ENCODE peak calls at places on chromosomes 3 and 15, in seven cellular contexts. K is ovary, X is heart right ventricle, H is GM23338, E is right lobe of liver, F is heart left ventricle, T is thoracic aorta. I is an unnamed sample. For H3K4me1, the result is how much of the 10 kb centered on the place peaks cover.

GRCh38 chr3:162353414-162353813 is 856.8 kb downstream of the OTOL1 start:
- DNase-seq in K (no peak), X (no peak), H (no peak), E (no peak), F (no peak), T (no peak), I (no peak)

GRCh38 chr3:126085276-126085675 is 1.4 kb upstream of the SLC41A3 start:
- DNase-seq in K (no peak), X (no peak), H (no peak), E (no peak), F (no peak), T (no peak), I (no peak)

GRCh38 chr3:139716908-139717485 is 39.2 kb upstream of the NMNAT3 start:
- DNase-seq in K (no peak), X (no peak), H (no peak), E (no peak), F (no peak), T (no peak), I (no peak)

GRCh38 chr15:95922431-95922830 is 408.1 kb upstream of the NR2F2 start:
- DNase-seq in K (no peak), X (no peak), H (no peak), E (no peak), F (no peak), T (no peak), I (no peak)

GRCh38 chr3:152309535-152310317 is 41.0 kb downstream of the MBNL1 start:
- DNase-seq in K (no peak), X (no peak), H (no peak), E (no peak), F (no peak), T (no peak), I (peak)

GRCh38 chr3:50573566-50574279 is 4.4 kb downstream of the HEMK1 start:
- DNase-seq in K (no peak), X (no peak), H (no peak), E (no peak), F (no peak), T (no peak), I (no peak)

GRCh38 chr3:56144792-56145191 is 323.5 kb downstream of the ERC2 start:
- DNase-seq in K (no peak), X (no peak), H (no peak), E (no peak), F (no peak), T (no peak), I (peak)

GRCh38 chr3:189688296-189688695 is 57.1 kb downstream of the TP63 start:
- DNase-seq in K (no peak), X (no peak), H (no peak), E (no peak), F (no peak), T (no peak), I (no peak)

GRCh38 chr3:67196677-67197076 is 198.6 kb downstream of the KBTBD8 start:
- DNase-seq in K (no peak), X (no peak), H (no peak), E (no peak), F (no peak), T (no peak), I (no peak)

GRCh38 chr3:31680072-31680870 is 147.5 kb downstream of the STT3B start:
- DNase-seq in K (no peak), X (no peak), H (peak), E (no peak), F (no peak), T (no peak), I (no peak)

GRCh38 chr3:41768363-41768762 is 193.5 kb downstream of the ULK4 start:
- DNase-seq in K (no peak), X (no peak), H (no peak), E (no peak), F (no peak), T (no peak), I (no peak)

GRCh38 chr3:167318306-167318705 is 61.8 kb downstream of the ZBBX start:
- DNase-seq in K (no peak), X (no peak), H (no peak), E (no peak), F (no peak), T (no peak), I (no peak)

GRCh38 chr15:32682569-32682968 is 35.2 kb upstream of the GREM1 start:
- DNase-seq in K (no peak), X (no peak), H (no peak), E (no peak), F (no peak), T (no peak), I (no peak)

GRCh38 chr15:78059110-78059839 is 18.2 kb downstream of the TBC1D2B start:
- DNase-seq in K (no peak), X (no peak), H (no peak), E (no peak), F (no peak), T (no peak), I (no peak)

GRCh38 chr15:61518191-61518950 is 289.3 kb upstream of the RORA start:
- DNase-seq in K (no peak), X (no peak), H (no peak), E (no peak), F (no peak), T (no peak), I (no peak)

GRCh38 chr3:58281069-58281468 is 25.0 kb upstream of the RPP14 start:
- DNase-seq in K (no peak), X (no peak), H (no peak), E (no peak), F (no peak), T (no peak), I (no peak)

GRCh38 chr3:132448211-132448961 is 31.1 kb downstream of the DNAJC13 start:
- DNase-seq in K (peak), X (peak), H (no peak), E (no peak), F (peak), T (peak), I (peak)

GRCh38 chr3:174951023-174951422 is 91.9 kb downstream of the NAALADL2 start:
- DNase-seq in K (no peak), X (no peak), H (no peak), E (no peak), F (no peak), T (no peak), I (peak)

GRCh38 chr3:15572138-15572537 is 29.2 kb downstream of the HACL1 start:
- DNase-seq in K (no peak), X (no peak), H (no peak), E (no peak), F (no peak), T (no peak), I (no peak)

GRCh38 chr15:71713191-71713798 is 97.1 kb upstream of the NR2E3 start:
- DNase-seq in K (no peak), X (no peak), H (peak), E (no peak), F (no peak), T (no peak), I (no peak)

GRCh38 chr3:115503386-115503785 is 119.9 kb upstream of the GAP43 start:
- DNase-seq in K (no peak), X (no peak), H (no peak), E (no peak), F (no peak), T (no peak), I (no peak)

GRCh38 chr3:101195951-101196713 is 124.2 kb downstream of the IMPG2 start:
- DNase-seq in K (no peak), X (peak), H (peak), E (no peak), F (no peak), T (no peak), I (peak)

GRCh38 chr3:179961081-179962078 is 75.4 kb downstream of the PEX5L start:
- DNase-seq in K (no peak), X (no peak), H (no peak), E (no peak), F (no peak), T (no peak), I (no peak)

GRCh38 chr3:140216249-140216648 is 281.3 kb downstream of the CLSTN2 start:
- DNase-seq in K (no peak), X (no peak), H (peak), E (no peak), F (no peak), T (no peak), I (no peak)

GRCh38 chr3:114824014-114824413 is 323.1 kb downstream of the ZBTB20 start:
- DNase-seq in K (no peak), X (no peak), H (no peak), E (no peak), F (no peak), T (no peak), I (no peak)

GRCh38 chr3:109563149-109563548 is 225.8 kb upstream of the DPPA4 start:
- DNase-seq in K (no peak), X (no peak), H (peak), E (no peak), F (no peak), T (no peak), I (no peak)

GRCh38 chr3:151819910-151820309 is 6.0 kb downstream of the AADAC start:
- DNase-seq in K (no peak), X (no peak), H (no peak), E (no peak), F (no peak), T (no peak), I (no peak)

GRCh38 chr3:3365716-3366115 is 186.2 kb upstream of the CRBN start:
- DNase-seq in K (no peak), X (no peak), H (no peak), E (no peak), F (no peak), T (no peak), I (peak)

GRCh38 chr3:40971191-40972168 is 227.8 kb upstream of the CTNNB1 start:
- DNase-seq in K (peak), X (peak), H (no peak), E (peak), F (peak), T (peak), I (peak)

GRCh38 chr3:140406655-140407054 is 271.2 kb upstream of the TRIM42 start:
- DNase-seq in K (no peak), X (no peak), H (no peak), E (no peak), F (no peak), T (no peak), I (no peak)

GRCh38 chr3:187967097-187967496 is 186.9 kb upstream of the LPP start:
- DNase-seq in K (no peak), X (no peak), H (no peak), E (no peak), F (no peak), T (no peak), I (no peak)

GRCh38 chr3:121072128-121072527 is 164.1 kb downstream of the STXBP5L start:
- DNase-seq in K (peak), X (peak), H (no peak), E (no peak), F (no peak), T (no peak), I (peak)

GRCh38 chr15:67322481-67322880 is 67.9 kb downstream of the IQCH start:
- DNase-seq in K (no peak), X (no peak), H (peak), E (no peak), F (no peak), T (no peak), I (no peak)

GRCh38 chr3:187750513-187751123 is 5.3 kb upstream of the BCL6 start:
- DNase-seq in K (no peak), X (no peak), H (peak), E (peak), F (no peak), T (no peak), I (peak)

GRCh38 chr3:184338538-184338945 is 1.1 kb downstream of the FAM131A start:
- DNase-seq in K (peak), X (peak), H (peak), E (no peak), F (peak), T (peak), I (peak)

GRCh38 chr15:101122806-101123205 is 129.0 kb downstream of the CHSY1 start:
- DNase-seq in K (no peak), X (no peak), H (no peak), E (no peak), F (no peak), T (no peak), I (no peak)

GRCh38 chr3:113746955-113747718 is at the start of gene ATP6V1A:
- DNase-seq in K (peak), X (peak), H (peak), E (peak), F (peak), T (peak), I (peak)

DNA sequence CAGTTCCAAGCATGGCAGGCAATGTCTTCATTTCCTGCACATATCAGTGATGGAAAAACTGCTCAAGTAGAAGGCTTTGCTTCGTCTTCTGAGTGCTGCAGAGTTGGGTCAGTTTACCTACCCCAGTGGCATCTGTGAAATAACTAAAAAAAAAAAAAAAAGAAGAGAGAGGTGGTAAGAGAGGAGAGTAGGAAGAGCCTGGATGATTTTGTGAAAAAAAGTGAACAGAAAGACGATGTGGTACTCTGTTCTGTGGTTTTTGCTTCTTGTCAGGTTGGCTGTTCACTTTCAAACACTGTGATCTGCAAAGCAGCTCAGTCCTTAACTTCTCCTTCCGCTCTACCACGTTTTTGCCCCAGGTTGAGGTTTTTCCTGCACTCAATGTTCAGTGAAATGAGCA is at the start of gene BTLA:
- DNase-seq in K (no peak), X (no peak), H (no peak), E (no peak), F (no peak), T (no peak), I (no peak)
- H3K4me3 ChIP-seq in K (no peak), X (no peak), H (no peak), E (no peak), F (no peak), T (no peak), I (no peak)

GRCh38 chr15:74992619-74993018 is 2.7 kb upstream of the SCAMP5 start:
- DNase-seq in K (no peak), X (no peak), H (no peak), E (no peak), F (no peak), T (no peak), I (no peak)

GRCh38 chr15:74989527-74989926 is 5.8 kb upstream of the SCAMP5 start:
- DNase-seq in K (no peak), X (no peak), H (no peak), E (no peak), F (no peak), T (no peak), I (no peak)

GRCh38 chr15:74983725-74984231 is 11.6 kb upstream of the SCAMP5 start:
- DNase-seq in K (no peak), X (no peak), H (no peak), E (no peak), F (no peak), T (no peak), I (no peak)

DNA sequence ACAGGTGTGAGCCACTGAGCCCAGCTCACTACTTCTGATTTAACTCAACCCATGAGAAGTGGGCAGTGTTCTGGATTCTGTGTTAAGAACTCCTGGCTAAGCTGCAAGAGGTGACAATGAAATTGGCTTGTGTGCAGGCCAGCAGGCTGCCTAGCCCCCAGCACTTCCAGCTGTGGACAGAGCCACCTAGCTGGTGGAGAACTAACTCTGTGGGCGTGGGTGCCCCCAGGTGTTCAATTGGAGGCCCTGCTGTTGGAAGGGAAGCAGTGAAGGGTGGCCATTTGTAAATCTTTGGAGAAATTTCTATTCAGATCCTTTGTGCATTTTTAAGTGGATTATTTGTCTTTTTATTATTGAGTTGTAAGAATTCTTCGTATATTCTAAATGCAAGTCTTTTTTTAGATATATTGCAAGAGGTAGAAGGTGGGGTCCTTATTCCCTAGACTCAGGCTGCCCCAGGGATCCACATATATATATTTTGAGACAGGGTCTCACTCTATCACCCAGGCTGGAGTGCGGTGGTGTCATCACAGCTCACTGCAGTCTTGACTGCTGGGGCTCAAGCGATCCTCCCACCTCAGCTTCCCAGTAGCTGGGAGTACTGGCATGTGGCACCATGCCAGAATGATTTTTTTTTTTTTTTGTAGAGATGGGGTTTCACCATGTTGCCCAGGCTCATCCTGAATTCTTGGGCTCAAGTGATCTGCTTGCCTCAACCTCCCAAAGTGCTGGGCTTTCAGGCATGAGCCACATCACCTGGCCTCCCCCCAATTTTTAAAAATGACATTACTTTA is 7.2 kb upstream of the SCAMP5 start:
- DNase-seq in K (no peak), X (no peak), H (peak), E (no peak), F (no peak), T (no peak), I (peak)
- H3K27ac ChIP-seq in K (no peak), X (no peak), H (no peak), E (no peak), F (no peak), T (no peak), I (no peak)

DNA sequence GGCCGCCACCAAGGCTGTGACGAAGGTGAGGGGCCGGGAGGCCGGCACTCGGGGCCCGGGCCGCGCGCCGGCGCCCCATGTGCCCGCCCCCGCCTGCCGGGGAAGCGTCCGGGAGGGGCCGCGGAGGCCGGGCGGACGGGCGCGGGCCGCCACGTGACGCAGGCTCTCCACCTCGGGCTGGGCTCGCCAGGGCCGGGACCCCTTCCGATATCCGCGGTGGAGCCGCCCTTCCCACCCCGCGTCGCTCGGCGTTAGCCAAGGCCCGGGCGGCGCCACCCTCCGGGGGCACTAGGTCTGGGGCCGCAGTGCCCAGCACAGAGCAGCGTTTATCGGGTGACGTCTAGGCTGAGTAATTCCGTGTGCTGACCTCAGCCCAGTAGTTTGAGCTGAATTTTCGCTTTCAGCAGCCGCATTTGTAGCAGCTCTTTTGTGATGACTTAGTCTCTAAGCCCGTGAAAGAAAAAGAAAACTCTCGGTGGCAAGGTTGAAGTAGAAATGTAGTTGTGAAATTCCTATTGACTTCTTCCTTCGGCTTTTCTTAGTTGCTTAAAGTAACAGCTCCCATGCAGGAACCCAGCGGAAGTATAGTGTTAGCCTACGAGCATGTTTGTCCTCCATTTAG is 885 bp downstream of the CDV3 start:
- DNase-seq in K (peak), X (peak), H (peak), E (peak), F (peak), T (no peak), I (peak)
- H3K4me1 ChIP-seq in K (under half), X (half or more), H (under half), E (under half), F (half or more), T (under half), I (under half)

GRCh38 chr3:156148946-156149348 is 28.6 kb downstream of the KCNAB1 start:
- DNase-seq in K (peak), X (peak), H (no peak), E (no peak), F (peak), T (no peak), I (no peak)
- H3K4me3 ChIP-seq in K (no peak), X (no peak), H (no peak), E (no peak), F (no peak), T (peak), I (no peak)

GRCh38 chr3:127747066-127747465 is 74.3 kb downstream of the ABTB1 start:
- DNase-seq in K (no peak), X (no peak), H (no peak), E (no peak), F (no peak), T (no peak), I (no peak)
- H3K27ac ChIP-seq in K (no peak), X (peak), H (no peak), E (no peak), F (peak), T (peak), I (no peak)

GRCh38 chr15:46897266-46897665 is 820.0 kb upstream of the SEMA6D start:
- DNase-seq in K (no peak), X (no peak), H (no peak), E (no peak), F (no peak), T (no peak), I (no peak)

GRCh38 chr15:46892621-46893160 is 824.6 kb upstream of the SEMA6D start:
- DNase-seq in K (no peak), X (no peak), H (no peak), E (no peak), F (no peak), T (no peak), I (no peak)

GRCh38 chr15:46894644-46895043 is 822.7 kb upstream of the SEMA6D start:
- DNase-seq in K (no peak), X (no peak), H (no peak), E (no peak), F (no peak), T (no peak), I (no peak)
- H3K4me1 ChIP-seq in K (under half), X (under half), H (under half), E (under half), F (under half), T (under half), I (under half)

GRCh38 chr15:58734859-58735258 is 14.6 kb downstream of the ADAM10 start:
- DNase-seq in K (no peak), X (no peak), H (no peak), E (no peak), F (no peak), T (no peak), I (no peak)
- H3K4me3 ChIP-seq in K (no peak), X (no peak), H (no peak), E (no peak), F (no peak), T (no peak), I (no peak)

GRCh38 chr3:172585954-172586353 is 62.7 kb upstream of the TNFSF10 start:
- DNase-seq in K (no peak), X (no peak), H (no peak), E (no peak), F (no peak), T (no peak), I (no peak)
- H3K27ac ChIP-seq in K (no peak), X (peak), H (no peak), E (peak), F (peak), T (no peak), I (no peak)

GRCh38 chr15:92892201-92892555 is 7.9 kb upstream of the CHD2 start:
- DNase-seq in K (no peak), X (no peak), H (no peak), E (no peak), F (no peak), T (no peak), I (no peak)
- H3K4me1 ChIP-seq in K (under half), X (half or more), H (under half), E (under half), F (half or more), T (half or more), I (under half)

DNA sequence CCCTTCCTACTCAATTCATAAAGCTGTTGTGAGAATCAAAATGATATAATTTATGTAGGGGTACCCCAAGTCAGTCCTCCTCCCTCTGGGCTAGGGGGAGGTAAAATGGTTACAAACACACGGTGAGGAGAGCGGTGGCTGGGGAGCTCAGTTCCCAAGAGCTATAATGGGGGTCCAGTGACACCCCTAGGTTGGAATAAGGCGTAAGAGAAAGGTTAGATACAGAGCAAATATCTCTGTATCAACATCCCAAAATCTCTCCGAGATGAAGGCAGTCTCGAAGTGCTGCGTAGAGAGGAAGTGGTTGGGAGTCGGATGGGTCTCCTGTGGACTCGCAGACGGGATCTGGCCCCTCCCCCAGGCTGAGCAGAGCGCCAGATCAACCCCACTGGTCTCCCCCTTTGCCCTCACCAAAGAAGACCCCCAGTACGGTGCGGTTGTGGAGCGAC is 1.8 kb downstream of the DUOX2 start:
- DNase-seq in K (no peak), X (no peak), H (peak), E (no peak), F (no peak), T (no peak), I (no peak)
- H3K4me3 ChIP-seq in K (no peak), X (no peak), H (peak), E (no peak), F (peak), T (peak), I (peak)

I was measured in cardiac muscle cell.